ENCODE peak calls at places on chromosomes 6 and 20, in six cellular contexts. G is choroid plexus epithelial cell, I is LHCN-M2, T is NCI-H1930, Q is H1, O is aorta. Y is an unnamed sample.

GRCh38 chr6:167676666-167677421 is 149.9 kb upstream of the AFDN start:
- DNase-seq in O (peak), Q (no peak), G (no peak), I (no peak), T (no peak), Y (no peak)

GRCh38 chr20:63337786-63338420 is 23.2 kb downstream of the CHRNA4 start:
- DNase-seq in O (no peak), Q (no peak), T (no peak), I (peak), G (peak), Y (no peak)

GRCh38 chr6:85015396-85015990 is 251.1 kb upstream of the TBX18 start:
- DNase-seq in I (peak), Q (peak), T (no peak), G (peak), O (peak), Y (peak)

GRCh38 chr6:150325093-150325772 is 43.6 kb upstream of the IYD start:
- DNase-seq in T (no peak), I (no peak), G (no peak), O (no peak), Q (no peak), Y (no peak)

GRCh38 chr6:4774715-4775590 is 1.3 kb upstream of the CDYL start:
- DNase-seq in G (peak), O (peak), T (no peak), Q (peak), I (no peak), Y (no peak)

GRCh38 chr6:43990627-43991619 is 136.3 kb downstream of the MRPL14 start:
- DNase-seq in T (no peak), O (peak), Q (no peak), I (peak), G (peak), Y (peak)

GRCh38 chr6:12112540-12113189 is 100.6 kb downstream of the HIVEP1 start:
- DNase-seq in T (no peak), G (peak), Q (no peak), I (no peak), O (no peak), Y (no peak)

GRCh38 chr6:137291441-137291840 is 72.3 kb upstream of the IFNGR1 start:
- DNase-seq in I (peak), G (peak), T (no peak), O (peak), Q (no peak), Y (no peak)

GRCh38 chr6:145895802-145896201 is 68.4 kb downstream of the SHPRH start:
- DNase-seq in Q (no peak), O (no peak), T (no peak), G (peak), I (peak), Y (no peak)

GRCh38 chr6:69957990-69958559 is 91.7 kb downstream of the COL19A1 start:
- DNase-seq in G (peak), I (peak), O (no peak), Q (no peak), T (no peak), Y (no peak)

GRCh38 chr6:130775421-130776012 is 51.7 kb upstream of the SMLR1 start:
- DNase-seq in O (no peak), I (peak), T (no peak), G (no peak), Q (no peak), Y (no peak)

GRCh38 chr6:145886228-145886956 is 71.8 kb upstream of the FBXO30 start:
- DNase-seq in G (peak), O (no peak), I (no peak), Q (no peak), T (no peak), Y (no peak)

GRCh38 chr6:34340906-34341480 is 51.5 kb downstream of the NUDT3 start:
- DNase-seq in T (no peak), G (no peak), O (no peak), I (no peak), Q (no peak), Y (no peak)

GRCh38 chr20:23653400-23653938 is 15.7 kb upstream of the CST3 start:
- DNase-seq in O (no peak), I (no peak), T (no peak), G (no peak), Q (peak), Y (no peak)

GRCh38 chr6:136947037-136947436 is 24.9 kb downstream of the SLC35D3 start:
- DNase-seq in T (no peak), O (no peak), G (no peak), Q (no peak), I (no peak), Y (no peak)

GRCh38 chr6:135935951-135936601 is 84.6 kb downstream of the PDE7B start:
- DNase-seq in Q (no peak), I (no peak), T (no peak), O (no peak), G (peak), Y (no peak)

GRCh38 chr6:37820713-37821069 is 1.2 kb downstream of the ZFAND3 start:
- DNase-seq in T (no peak), I (no peak), Q (no peak), G (no peak), O (no peak), Y (no peak)

GRCh38 chr6:31083742-31084354 is 28.5 kb downstream of the C6orf15 start:
- DNase-seq in T (no peak), G (peak), O (peak), I (peak), Q (peak), Y (no peak)

GRCh38 chr6:7146079-7146828 is 38.5 kb downstream of the RREB1 start:
- DNase-seq in G (peak), Q (no peak), T (no peak), O (peak), I (peak), Y (no peak)

GRCh38 chr6:138377844-138378243 is at the start of gene SMIM28:
- DNase-seq in T (peak), O (no peak), Q (no peak), I (no peak), G (no peak), Y (no peak)

Y was measured in posterior vena cava.